ENCODE peak calls at places on chromosomes 11 and 22, in eight cellular contexts. O, T, K, C, Z, D, M and H are unnamed samples.

GRCh38 chr11:133678211-133678610 is 145.9 kb upstream of the OPCML start:
- DNase-seq in O (no peak), T (no peak), K (no peak), C (no peak), Z (no peak), D (no peak), M (no peak), H (no peak)

GRCh38 chr11:28009383-28009782 is 98.6 kb downstream of the KIF18A start:
- DNase-seq in O (no peak), T (peak; percentile 1), K (no peak), C (no peak), Z (no peak), D (no peak), M (peak; percentile 49), H (no peak)

GRCh38 chr11:35267504-35267903 is 128.5 kb downstream of the CD44 start:
- DNase-seq in O (no peak), T (no peak), K (no peak), C (no peak), Z (no peak), D (no peak), M (peak; percentile 61), H (no peak)

GRCh38 chr11:66002648-66003225 is 434 bp downstream of the BANF1 start:
- DNase-seq in O (no peak), T (no peak), K (peak; percentile 63), C (peak; percentile 70), Z (no peak), D (peak; percentile 48), M (peak; percentile 71), H (peak; percentile 16)

GRCh38 chr11:69638941-69639681 is 1.8 kb upstream of the CCND1 start:
- DNase-seq in O (no peak), T (peak; percentile 96), K (no peak), C (peak; percentile 91), Z (no peak), D (peak; percentile 96), M (peak; percentile 93), H (peak; percentile 77)

GRCh38 chr11:69240332-69241074 is 53.5 kb upstream of the MYEOV start:
- DNase-seq in O (no peak), T (peak; percentile 14), K (no peak), C (peak; percentile 49), Z (no peak), D (no peak), M (no peak), H (no peak)

GRCh38 chr11:73141309-73142127 is 600 bp downstream of the FCHSD2 start:
- DNase-seq in O (peak; percentile 54), T (peak; percentile 76), K (peak; percentile 15), C (peak; percentile 63), Z (peak; percentile 50), D (peak; percentile 80), M (peak; percentile 66), H (peak; percentile 34)

GRCh38 chr22:47248925-47249324 is 486.5 kb downstream of the TBC1D22A start:
- DNase-seq in O (no peak), T (no peak), K (no peak), C (no peak), Z (no peak), D (no peak), M (no peak), H (no peak)

GRCh38 chr11:110447897-110448522 is 18.3 kb downstream of the FDX1 start:
- DNase-seq in O (no peak), T (peak; percentile 17), K (no peak), C (no peak), Z (no peak), D (no peak), M (no peak), H (no peak)

GRCh38 chr11:2536440-2536989 is 91.7 kb downstream of the KCNQ1 start:
- DNase-seq in O (no peak), T (no peak), K (no peak), C (no peak), Z (no peak), D (no peak), M (no peak), H (no peak)

GRCh38 chr22:19803736-19804267 is 43.2 kb downstream of the TBX1 start:
- DNase-seq in O (no peak), T (no peak), K (no peak), C (no peak), Z (no peak), D (no peak), M (no peak), H (no peak)

GRCh38 chr11:9386901-9387300 is 2.4 kb downstream of the IPO7 start:
- DNase-seq in O (no peak), T (no peak), K (no peak), C (no peak), Z (no peak), D (no peak), M (no peak), H (no peak)

GRCh38 chr11:116990061-116990473 is 108.2 kb downstream of the SIK3 start:
- DNase-seq in O (no peak), T (peak; percentile 12), K (no peak), C (no peak), Z (no peak), D (peak; percentile 17), M (peak; percentile 76), H (no peak)

GRCh38 chr11:8045839-8046238 is 35.2 kb upstream of the TUB start:
- DNase-seq in O (no peak), T (no peak), K (no peak), C (no peak), Z (no peak), D (no peak), M (no peak), H (no peak)